ENCODE peak calls at places on chromosomes 11 and 22, in five cellular contexts. R is thoracic aorta, G is astrocyte of the hippocampus, B is HCEC 1CT, P is IMR-90. W is an unnamed sample.

GRCh38 chr11:47391711-47392432 is 13.5 kb upstream of the SPI1 start:
- DNase-seq in R (no peak), G (no peak), B (no peak), P (no peak), W (no peak)

GRCh38 chr11:58616594-58616993 is 5.9 kb upstream of the CNTF start:
- DNase-seq in R (no peak), G (peak; percentile 89), B (peak; percentile 97), P (peak; percentile 95), W (no peak)

GRCh38 chr11:130209128-130209932 is 49.7 kb downstream of the ST14 start:
- DNase-seq in R (no peak), G (no peak), B (no peak), P (no peak), W (peak; percentile 16)

GRCh38 chr11:126413843-126414405 is 58.4 kb downstream of the ST3GAL4 start:
- DNase-seq in R (no peak), G (no peak), B (no peak), P (no peak), W (no peak)

GRCh38 chr22:17285661-17286060 is 66.4 kb upstream of the ADA2 start:
- DNase-seq in R (no peak), G (no peak), B (no peak), P (no peak), W (no peak)

GRCh38 chr22:36211237-36211881 is 9.8 kb upstream of the APOL4 start:
- DNase-seq in R (no peak), G (peak; percentile 72), B (peak; percentile 16), P (peak; percentile 56), W (no peak)

GRCh38 chr11:61021661-61022212 is 50.3 kb downstream of the CD6 start:
- DNase-seq in R (no peak), G (no peak), B (no peak), P (no peak), W (peak; percentile 69)

GRCh38 chr11:116077092-116077491 is 572.9 kb upstream of the CADM1 start:
- DNase-seq in R (no peak), G (no peak), B (no peak), P (no peak), W (no peak)

GRCh38 chr11:131899954-131900580 is 529.7 kb downstream of the NTM start:
- DNase-seq in R (no peak), G (no peak), B (no peak), P (no peak), W (no peak)

GRCh38 chr11:81207421-81208054 is 1526.1 kb downstream of the FAM181B start:
- DNase-seq in R (no peak), G (no peak), B (no peak), P (no peak), W (no peak)

GRCh38 chr11:134358853-134359490 is 27.2 kb downstream of the GLB1L2 start:
- DNase-seq in R (no peak), G (no peak), B (no peak), P (no peak), W (no peak)

GRCh38 chr22:40621309-40622151 is 15.0 kb downstream of the MRTFA start:
- DNase-seq in R (no peak), G (no peak), B (no peak), P (no peak), W (no peak)

GRCh38 chr22:45876136-45877035 is 100.6 kb downstream of the WNT7B start:
- DNase-seq in R (no peak), G (no peak), B (no peak), P (no peak), W (peak; percentile 49)

GRCh38 chr11:60680455-60681119 is 18.8 kb upstream of the MS4A8 start:
- DNase-seq in R (no peak), G (no peak), B (no peak), P (no peak), W (no peak)

GRCh38 chr22:44460287-44461082 is 37.5 kb downstream of the RTL6 start:
- DNase-seq in R (no peak), G (no peak), B (no peak), P (no peak), W (no peak)

GRCh38 chr11:33732176-33732575 is 4.0 kb downstream of the CD59 start:
- DNase-seq in R (no peak), G (no peak), B (no peak), P (no peak), W (no peak)

GRCh38 chr11:71425851-71426250 is 22.3 kb downstream of the DHCR7 start:
- DNase-seq in R (no peak), G (peak; percentile 19), B (no peak), P (no peak), W (no peak)

GRCh38 chr11:74749965-74750296 is 1.3 kb downstream of the RNF169 start:
- DNase-seq in R (no peak), G (no peak), B (no peak), P (no peak), W (no peak)

GRCh38 chr11:77113382-77114088 is 10.9 kb downstream of the OMP start:
- DNase-seq in R (no peak), G (peak; percentile 70), B (peak; percentile 37), P (peak; percentile 38), W (no peak)

GRCh38 chr11:95135155-95135554 is 45.5 kb downstream of the ENDOD1 start:
- DNase-seq in R (no peak), G (peak; percentile 78), B (no peak), P (no peak), W (no peak)

GRCh38 chr11:45751430-45751829 is 53.5 kb upstream of the SLC35C1 start:
- DNase-seq in R (no peak), G (peak; percentile 9), B (no peak), P (no peak), W (no peak)

GRCh38 chr11:110903830-110904229 is 191.6 kb upstream of the ARHGAP20 start:
- DNase-seq in R (no peak), G (peak; percentile 58), B (peak; percentile 44), P (peak; percentile 75), W (no peak)

GRCh38 chr11:132444891-132445290 is 1074.5 kb downstream of the NTM start:
- DNase-seq in R (no peak), G (peak; percentile 85), B (no peak), P (no peak), W (no peak)

GRCh38 chr11:10906521-10906920 is 48.7 kb upstream of the ZBED5 start:
- DNase-seq in R (no peak), G (peak; percentile 7), B (peak; percentile 74), P (peak; percentile 56), W (no peak)

GRCh38 chr11:117328414-117329010 is 858 bp downstream of the CEP164 start:
- DNase-seq in R (peak; percentile 16), G (peak; percentile 61), B (peak; percentile 48), P (peak; percentile 58), W (no peak)

W was measured in breast epithelium.